ENCODE peak calls at places on chromosomes 2 and 18, in nine cellular contexts. One of them, this sample, is unnamed. For H3K4me1, the result is how much of the 10 kb centered on the place peaks cover.

GRCh38 chr2:86704482-86704971 is 15.6 kb upstream of the RMND5A start:
- DNase-seq in CD4-positive, alpha-beta memory T cell: no peak
- DNase-seq in right lobe of liver: no peak
- DNase-seq in SJSA1: peak
- DNase-seq in Panc1: peak
- DNase-seq in A549: peak
- DNase-seq in HCT116: peak
- DNase-seq in H9: no peak
- DNase-seq in CD8-positive, alpha-beta T cell: no peak
- DNase-seq in this sample: peak

GRCh38 chr2:126835811-126836210 is 62.9 kb upstream of the TEX51 start:
- DNase-seq in CD4-positive, alpha-beta memory T cell: no peak
- DNase-seq in right lobe of liver: no peak
- DNase-seq in SJSA1: no peak
- DNase-seq in Panc1: no peak
- DNase-seq in A549: no peak
- DNase-seq in HCT116: no peak
- DNase-seq in H9: no peak
- DNase-seq in CD8-positive, alpha-beta T cell: no peak
- DNase-seq in this sample: no peak

GRCh38 chr2:132437852-132438649 is 21.4 kb downstream of the GPR39 start:
- DNase-seq in CD4-positive, alpha-beta memory T cell: no peak
- DNase-seq in right lobe of liver: no peak
- DNase-seq in SJSA1: no peak
- DNase-seq in Panc1: no peak
- DNase-seq in A549: peak
- DNase-seq in HCT116: no peak
- DNase-seq in H9: no peak
- DNase-seq in CD8-positive, alpha-beta T cell: no peak
- DNase-seq in this sample: no peak

GRCh38 chr2:172434821-172435607 is 7.6 kb downstream of the ITGA6 start:
- DNase-seq in CD4-positive, alpha-beta memory T cell: peak
- DNase-seq in right lobe of liver: no peak
- DNase-seq in SJSA1: peak
- DNase-seq in Panc1: no peak
- DNase-seq in A549: no peak
- DNase-seq in HCT116: no peak
- DNase-seq in H9: peak
- DNase-seq in CD8-positive, alpha-beta T cell: peak
- DNase-seq in this sample: peak

GRCh38 chr2:10382313-10383061 is 65.6 kb downstream of the ODC1 start:
- DNase-seq in CD4-positive, alpha-beta memory T cell: peak
- DNase-seq in right lobe of liver: no peak
- DNase-seq in SJSA1: no peak
- DNase-seq in Panc1: no peak
- DNase-seq in A549: no peak
- DNase-seq in HCT116: no peak
- DNase-seq in H9: peak
- DNase-seq in CD8-positive, alpha-beta T cell: peak
- DNase-seq in this sample: no peak

GRCh38 chr18:49406863-49407262 is 53.6 kb downstream of the DYM start:
- DNase-seq in CD4-positive, alpha-beta memory T cell: no peak
- DNase-seq in right lobe of liver: no peak
- DNase-seq in SJSA1: no peak
- DNase-seq in Panc1: no peak
- DNase-seq in A549: no peak
- DNase-seq in HCT116: no peak
- DNase-seq in H9: no peak
- DNase-seq in CD8-positive, alpha-beta T cell: no peak
- DNase-seq in this sample: no peak

GRCh38 chr2:57941826-57942225 is 104.8 kb upstream of the VRK2 start:
- DNase-seq in CD4-positive, alpha-beta memory T cell: no peak
- DNase-seq in right lobe of liver: no peak
- DNase-seq in SJSA1: no peak
- DNase-seq in Panc1: no peak
- DNase-seq in A549: no peak
- DNase-seq in HCT116: no peak
- DNase-seq in H9: no peak
- DNase-seq in CD8-positive, alpha-beta T cell: no peak
- DNase-seq in this sample: no peak

GRCh38 chr2:112923237-112923966 is 12.4 kb downstream of the IL37 start:
- DNase-seq in CD4-positive, alpha-beta memory T cell: no peak
- DNase-seq in right lobe of liver: no peak
- DNase-seq in SJSA1: no peak
- DNase-seq in Panc1: no peak
- DNase-seq in A549: no peak
- DNase-seq in HCT116: no peak
- DNase-seq in H9: no peak
- DNase-seq in CD8-positive, alpha-beta T cell: no peak
- DNase-seq in this sample: no peak

GRCh38 chr2:216578325-216578724 is 54.9 kb upstream of the IGFBP2 start:
- DNase-seq in CD4-positive, alpha-beta memory T cell: no peak
- DNase-seq in right lobe of liver: no peak
- DNase-seq in SJSA1: peak
- DNase-seq in Panc1: no peak
- DNase-seq in A549: no peak
- DNase-seq in HCT116: no peak
- DNase-seq in H9: no peak
- DNase-seq in CD8-positive, alpha-beta T cell: no peak
- DNase-seq in this sample: no peak

GRCh38 chr18:43396266-43396665 is 119.0 kb upstream of the SYT4 start:
- DNase-seq in CD4-positive, alpha-beta memory T cell: no peak
- DNase-seq in right lobe of liver: no peak
- DNase-seq in SJSA1: peak
- DNase-seq in Panc1: no peak
- DNase-seq in A549: peak
- DNase-seq in HCT116: no peak
- DNase-seq in H9: no peak
- DNase-seq in CD8-positive, alpha-beta T cell: no peak
- DNase-seq in this sample: peak

GRCh38 chr2:236179653-236180500 is 11.7 kb upstream of the GBX2 start:
- DNase-seq in CD4-positive, alpha-beta memory T cell: no peak
- DNase-seq in right lobe of liver: no peak
- DNase-seq in SJSA1: peak
- DNase-seq in Panc1: peak
- DNase-seq in A549: peak
- DNase-seq in HCT116: no peak
- DNase-seq in H9: no peak
- DNase-seq in CD8-positive, alpha-beta T cell: no peak
- DNase-seq in this sample: peak

GRCh38 chr2:42136832-42137821 is 32.0 kb upstream of the EML4 start:
- DNase-seq in CD4-positive, alpha-beta memory T cell: no peak
- DNase-seq in right lobe of liver: no peak
- DNase-seq in SJSA1: peak
- DNase-seq in Panc1: no peak
- DNase-seq in A549: peak
- DNase-seq in HCT116: no peak
- DNase-seq in H9: no peak
- DNase-seq in CD8-positive, alpha-beta T cell: no peak
- DNase-seq in this sample: no peak

GRCh38 chr2:73282924-73283544 is 1.2 kb downstream of the FBXO41 start:
- DNase-seq in CD4-positive, alpha-beta memory T cell: no peak
- DNase-seq in right lobe of liver: no peak
- DNase-seq in SJSA1: no peak
- DNase-seq in Panc1: no peak
- DNase-seq in A549: no peak
- DNase-seq in HCT116: no peak
- DNase-seq in H9: no peak
- DNase-seq in CD8-positive, alpha-beta T cell: no peak
- DNase-seq in this sample: no peak

GRCh38 chr2:38751847-38752410 is 768 bp upstream of the SRSF7 start:
- DNase-seq in CD4-positive, alpha-beta memory T cell: no peak
- DNase-seq in right lobe of liver: no peak
- DNase-seq in SJSA1: no peak
- DNase-seq in Panc1: no peak
- DNase-seq in A549: peak
- DNase-seq in HCT116: no peak
- DNase-seq in H9: no peak
- DNase-seq in CD8-positive, alpha-beta T cell: no peak
- DNase-seq in this sample: no peak

GRCh38 chr2:38108907-38109731 is 33.2 kb upstream of the CYP1B1 start:
- DNase-seq in CD4-positive, alpha-beta memory T cell: no peak
- DNase-seq in right lobe of liver: no peak
- DNase-seq in SJSA1: no peak
- DNase-seq in Panc1: no peak
- DNase-seq in A549: peak
- DNase-seq in HCT116: no peak
- DNase-seq in H9: no peak
- DNase-seq in CD8-positive, alpha-beta T cell: no peak
- DNase-seq in this sample: no peak

GRCh38 chr2:163314712-163315111 is 421.1 kb downstream of the FIGN start:
- DNase-seq in CD4-positive, alpha-beta memory T cell: no peak
- DNase-seq in right lobe of liver: no peak
- DNase-seq in SJSA1: no peak
- DNase-seq in Panc1: no peak
- DNase-seq in A549: no peak
- DNase-seq in HCT116: no peak
- DNase-seq in H9: no peak
- DNase-seq in CD8-positive, alpha-beta T cell: no peak
- DNase-seq in this sample: no peak

GRCh38 chr2:31397099-31397498 is 17.4 kb downstream of the XDH start:
- DNase-seq in CD4-positive, alpha-beta memory T cell: no peak
- DNase-seq in right lobe of liver: peak
- DNase-seq in SJSA1: no peak
- DNase-seq in Panc1: no peak
- DNase-seq in A549: no peak
- DNase-seq in HCT116: no peak
- DNase-seq in H9: no peak
- DNase-seq in CD8-positive, alpha-beta T cell: no peak
- DNase-seq in this sample: no peak

GRCh38 chr2:104944495-104944894 is 90.6 kb downstream of the POU3F3 start:
- DNase-seq in CD4-positive, alpha-beta memory T cell: no peak
- DNase-seq in right lobe of liver: no peak
- DNase-seq in SJSA1: no peak
- DNase-seq in Panc1: peak
- DNase-seq in A549: peak
- DNase-seq in HCT116: peak
- DNase-seq in H9: no peak
- DNase-seq in CD8-positive, alpha-beta T cell: no peak
- DNase-seq in this sample: peak

DNA sequence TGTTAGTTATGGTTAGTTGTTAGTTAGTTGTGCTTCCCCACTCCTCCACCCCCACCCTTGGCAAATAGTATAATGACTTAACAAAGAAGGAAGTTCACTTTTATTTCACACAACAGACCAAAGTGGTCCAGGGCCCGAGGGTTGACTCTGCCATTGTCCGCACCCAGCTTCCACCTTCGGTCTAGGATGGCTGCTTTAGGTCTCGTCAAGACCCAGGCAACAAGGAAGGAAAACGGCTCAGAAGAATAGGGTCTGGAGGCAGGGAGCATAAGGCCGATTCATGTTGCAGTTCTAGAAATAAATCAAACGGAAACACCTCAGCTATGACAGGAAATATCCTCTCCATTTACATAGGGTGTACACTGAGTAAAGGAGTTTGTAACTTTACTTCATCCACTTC is 206.0 kb upstream of the CXCR4 start:
- DNase-seq in CD4-positive, alpha-beta memory T cell: no peak
- DNase-seq in right lobe of liver: no peak
- DNase-seq in SJSA1: no peak
- DNase-seq in Panc1: no peak
- DNase-seq in A549: no peak
- DNase-seq in HCT116: no peak
- DNase-seq in H9: no peak
- DNase-seq in CD8-positive, alpha-beta T cell: no peak
- DNase-seq in this sample: no peak
- H3K4me1 ChIP-seq in CD4-positive, alpha-beta memory T cell: half or more
- H3K4me1 ChIP-seq in right lobe of liver: under half
- H3K4me1 ChIP-seq in SJSA1: under half
- H3K4me1 ChIP-seq in Panc1: under half
- H3K4me1 ChIP-seq in A549: under half
- H3K4me1 ChIP-seq in HCT116: under half
- H3K4me1 ChIP-seq in H9: under half
- H3K4me1 ChIP-seq in CD8-positive, alpha-beta T cell: under half
- H3K4me1 ChIP-seq in this sample: under half

GRCh38 chr2:160402498-160402897 is 91.1 kb downstream of the RBMS1 start:
- DNase-seq in CD4-positive, alpha-beta memory T cell: no peak
- DNase-seq in right lobe of liver: no peak
- DNase-seq in SJSA1: no peak
- DNase-seq in Panc1: no peak
- DNase-seq in A549: no peak
- DNase-seq in HCT116: no peak
- DNase-seq in H9: no peak
- DNase-seq in CD8-positive, alpha-beta T cell: no peak
- DNase-seq in this sample: no peak

GRCh38 chr2:160407393-160408204 is 86.0 kb downstream of the RBMS1 start:
- DNase-seq in CD4-positive, alpha-beta memory T cell: peak
- DNase-seq in right lobe of liver: peak
- DNase-seq in SJSA1: peak
- DNase-seq in Panc1: no peak
- DNase-seq in A549: peak
- DNase-seq in HCT116: no peak
- DNase-seq in H9: peak
- DNase-seq in CD8-positive, alpha-beta T cell: peak
- DNase-seq in this sample: peak

GRCh38 chr2:160402997-160403979 is 90.3 kb downstream of the RBMS1 start:
- DNase-seq in CD4-positive, alpha-beta memory T cell: no peak
- DNase-seq in right lobe of liver: no peak
- DNase-seq in SJSA1: peak
- DNase-seq in Panc1: no peak
- DNase-seq in A549: peak
- DNase-seq in HCT116: peak
- DNase-seq in H9: no peak
- DNase-seq in CD8-positive, alpha-beta T cell: no peak
- DNase-seq in this sample: peak

GRCh38 chr2:160406591-160407392 is 86.8 kb downstream of the RBMS1 start:
- DNase-seq in CD4-positive, alpha-beta memory T cell: peak
- DNase-seq in right lobe of liver: peak
- DNase-seq in SJSA1: peak
- DNase-seq in Panc1: no peak
- DNase-seq in A549: peak
- DNase-seq in HCT116: peak
- DNase-seq in H9: no peak
- DNase-seq in CD8-positive, alpha-beta T cell: peak
- DNase-seq in this sample: peak

GRCh38 chr2:160405077-160405865 is 88.3 kb downstream of the RBMS1 start:
- DNase-seq in CD4-positive, alpha-beta memory T cell: no peak
- DNase-seq in right lobe of liver: no peak
- DNase-seq in SJSA1: peak
- DNase-seq in Panc1: no peak
- DNase-seq in A549: no peak
- DNase-seq in HCT116: no peak
- DNase-seq in H9: no peak
- DNase-seq in CD8-positive, alpha-beta T cell: no peak
- DNase-seq in this sample: no peak
- H3K4me1 ChIP-seq in CD4-positive, alpha-beta memory T cell: half or more
- H3K4me1 ChIP-seq in right lobe of liver: under half
- H3K4me1 ChIP-seq in SJSA1: half or more
- H3K4me1 ChIP-seq in Panc1: under half
- H3K4me1 ChIP-seq in A549: half or more
- H3K4me1 ChIP-seq in HCT116: under half
- H3K4me1 ChIP-seq in H9: under half
- H3K4me1 ChIP-seq in CD8-positive, alpha-beta T cell: half or more
- H3K4me1 ChIP-seq in this sample: under half

GRCh38 chr2:111678161-111678560 is 205.8 kb downstream of the ANAPC1 start:
- DNase-seq in CD4-positive, alpha-beta memory T cell: no peak
- DNase-seq in right lobe of liver: no peak
- DNase-seq in SJSA1: no peak
- DNase-seq in Panc1: no peak
- DNase-seq in A549: no peak
- DNase-seq in HCT116: no peak
- DNase-seq in H9: no peak
- DNase-seq in CD8-positive, alpha-beta T cell: no peak
- DNase-seq in this sample: no peak
- H3K4me1 ChIP-seq in CD4-positive, alpha-beta memory T cell: under half
- H3K4me1 ChIP-seq in right lobe of liver: under half
- H3K4me1 ChIP-seq in SJSA1: under half
- H3K4me1 ChIP-seq in Panc1: under half
- H3K4me1 ChIP-seq in A549: under half
- H3K4me1 ChIP-seq in HCT116: under half
- H3K4me1 ChIP-seq in H9: under half
- H3K4me1 ChIP-seq in CD8-positive, alpha-beta T cell: under half
- H3K4me1 ChIP-seq in this sample: under half

GRCh38 chr2:146214394-146214929 is 1630.4 kb upstream of the ACVR2A start:
- DNase-seq in CD4-positive, alpha-beta memory T cell: no peak
- DNase-seq in right lobe of liver: peak
- DNase-seq in SJSA1: no peak
- DNase-seq in Panc1: no peak
- DNase-seq in A549: peak
- DNase-seq in HCT116: no peak
- DNase-seq in H9: no peak
- DNase-seq in CD8-positive, alpha-beta T cell: no peak
- DNase-seq in this sample: no peak
- H3K4me1 ChIP-seq in CD4-positive, alpha-beta memory T cell: under half
- H3K4me1 ChIP-seq in right lobe of liver: under half
- H3K4me1 ChIP-seq in SJSA1: under half
- H3K4me1 ChIP-seq in Panc1: under half
- H3K4me1 ChIP-seq in A549: under half
- H3K4me1 ChIP-seq in HCT116: under half
- H3K4me1 ChIP-seq in H9: under half
- H3K4me1 ChIP-seq in CD8-positive, alpha-beta T cell: under half
- H3K4me1 ChIP-seq in this sample: under half